ENCODE peak calls at places on chromosomes 11 and 22, in ten cellular contexts. O is activated effector memory CD4-positive, alpha-beta T cell treated with anti-CD3 and anti-CD28 coated beads, Interleukin-2, amount 50 U/mL, for 16 hours; C is H7; L is cardiac fibroblast; M is cardiac muscle cell; J is activated naive CD8-positive, alpha-beta T cell treated with anti-CD3 and anti-CD28 coated beads, Interleukin-2, amount 50 U/mL, for 24 hours; R is mucosa of gallbladder; A is sigmoid colon; N is adipocyte; V is A549. Z is an unnamed sample.

GRCh38 chr22:23763579-23764331 is 965 bp downstream of the C22orf15 start:
- DNase-seq in C (peak; percentile 88), N (no peak), O (peak; percentile 82), V (no peak), R (no peak), J (peak; percentile 75), A (no peak), L (no peak), M (peak; percentile 44), Z (peak; percentile 83)

GRCh38 chr11:76288166-76288978 is 82.1 kb upstream of the WNT11 start:
- DNase-seq in V (no peak), N (no peak), J (peak; percentile 15), C (peak; percentile 55), M (no peak), A (no peak), L (no peak), O (peak; percentile 68), R (no peak), Z (peak; percentile 60)

GRCh38 chr11:96061094-96061493 is 137.2 kb upstream of the MTMR2 start:
- DNase-seq in L (no peak), M (no peak), O (no peak), R (no peak), J (no peak), V (no peak), C (no peak), N (peak; percentile 76), A (no peak), Z (no peak)

GRCh38 chr11:19398772-19399542 is 158.2 kb upstream of the E2F8 start:
- DNase-seq in N (peak; percentile 35), R (peak; percentile 28), M (no peak), O (no peak), V (no peak), J (no peak), A (peak; percentile 79), L (peak; percentile 81), C (no peak), Z (no peak)

GRCh38 chr11:130718118-130718517 is 198.2 kb downstream of the SNX19 start:
- DNase-seq in O (no peak), L (peak; percentile 22), J (no peak), R (no peak), C (no peak), N (no peak), V (no peak), A (no peak), M (no peak), Z (no peak)

GRCh38 chr22:26541167-26541819 is 29.0 kb upstream of the TFIP11 start:
- DNase-seq in L (no peak), M (no peak), J (no peak), R (no peak), O (no peak), C (peak; percentile 50), V (no peak), N (no peak), A (no peak), Z (no peak)

GRCh38 chr11:95915051-95915450 is 8.9 kb downstream of the MTMR2 start:
- DNase-seq in L (peak; percentile 43), C (no peak), N (no peak), R (no peak), V (no peak), O (no peak), M (no peak), A (no peak), J (no peak), Z (no peak)

GRCh38 chr11:10257478-10257877 is 36.5 kb downstream of the SBF2 start:
- DNase-seq in M (no peak), V (no peak), J (no peak), A (no peak), O (no peak), L (no peak), R (no peak), N (no peak), C (no peak), Z (no peak)

GRCh38 chr11:19929147-19929546 is 216.5 kb downstream of the NAV2 start:
- DNase-seq in O (no peak), L (peak; percentile 49), R (no peak), M (no peak), C (no peak), J (no peak), N (no peak), V (no peak), A (no peak), Z (no peak)

GRCh38 chr11:60159868-60160267 is 23.0 kb downstream of the MS4A6A start:
- DNase-seq in R (no peak), N (no peak), O (no peak), C (no peak), A (no peak), L (no peak), M (no peak), J (no peak), V (no peak), Z (no peak)

GRCh38 chr11:34044664-34045485 is 6.7 kb upstream of the CAPRIN1 start:
- DNase-seq in M (no peak), O (no peak), R (no peak), C (no peak), N (peak; percentile 91), J (peak; percentile 28), L (peak; percentile 89), V (peak; percentile 76), A (no peak), Z (peak; percentile 59)